ENCODE peak calls at places on chromosomes 3 and 15, in five cellular contexts. S is CD4-positive, alpha-beta T cell; V is CD8-positive, alpha-beta T cell; Z is IMR-90; X is PC-3. R is an unnamed sample.

GRCh38 chr3:191366675-191367074 is 36.3 kb upstream of the UTS2B start:
- DNase-seq in S (no peak), V (no peak), Z (peak), X (no peak), R (no peak)

GRCh38 chr3:73848173-73848751 is 223.5 kb upstream of the PDZRN3 start:
- DNase-seq in S (no peak), V (no peak), Z (peak), X (peak), R (no peak)

GRCh38 chr3:137199678-137200077 is 241.9 kb downstream of the IL20RB start:
- DNase-seq in S (no peak), V (no peak), Z (no peak), X (no peak), R (no peak)

GRCh38 chr3:11238880-11239279 is 33.3 kb upstream of the ATG7 start:
- DNase-seq in S (no peak), V (no peak), Z (peak), X (peak), R (no peak)

GRCh38 chr15:38667875-38668274 is 103.3 kb upstream of the RASGRP1 start:
- DNase-seq in S (no peak), V (no peak), Z (no peak), X (no peak), R (no peak)

GRCh38 chr3:141065258-141065657 is 14.1 kb downstream of the SPSB4 start:
- DNase-seq in S (no peak), V (no peak), Z (no peak), X (no peak), R (no peak)

GRCh38 chr15:37079726-37080125 is 20.6 kb downstream of the MEIS2 start:
- DNase-seq in S (no peak), V (no peak), Z (peak), X (no peak), R (no peak)

GRCh38 chr3:115146418-115147328 is at the start of gene ZBTB20:
- DNase-seq in S (peak), V (peak), Z (peak), X (peak), R (no peak)

GRCh38 chr3:127087441-127087840 is 104.5 kb downstream of the PLXNA1 start:
- DNase-seq in S (no peak), V (no peak), Z (no peak), X (no peak), R (no peak)

GRCh38 chr15:63535689-63536088 is 31.3 kb downstream of the USP3 start:
- DNase-seq in S (no peak), V (no peak), Z (no peak), X (no peak), R (no peak)

GRCh38 chr3:124345845-124346244 is 353.9 kb upstream of the ROPN1 start:
- DNase-seq in S (no peak), V (no peak), Z (no peak), X (no peak), R (no peak)

GRCh38 chr3:190064112-190064511 is 56.6 kb downstream of the P3H2 start:
- DNase-seq in S (no peak), V (no peak), Z (peak), X (peak), R (no peak)

GRCh38 chr3:170961616-170962400 is 53.4 kb upstream of the EIF5A2 start:
- DNase-seq in S (no peak), V (no peak), Z (peak), X (peak), R (no peak)

GRCh38 chr3:178850452-178851166 is 221.0 kb downstream of the ZMAT3 start:
- DNase-seq in S (no peak), V (no peak), Z (no peak), X (no peak), R (no peak)

GRCh38 chr15:23422946-23423708 is 23.9 kb downstream of the GOLGA6L2 start:
- DNase-seq in S (no peak), V (no peak), Z (no peak), X (peak), R (no peak)

GRCh38 chr3:70488816-70489215 is 176.4 kb upstream of the MDFIC2 start:
- DNase-seq in S (no peak), V (no peak), Z (no peak), X (no peak), R (no peak)

GRCh38 chr3:185677146-185677829 is 91.2 kb downstream of the SENP2 start:
- DNase-seq in S (no peak), V (no peak), Z (peak), X (peak), R (no peak)

GRCh38 chr3:117665311-117665710 is 955.7 kb downstream of the TUSC7 start:
- DNase-seq in S (no peak), V (no peak), Z (no peak), X (no peak), R (no peak)

GRCh38 chr3:107954845-107955244 is 136.0 kb downstream of the CD47 start:
- DNase-seq in S (no peak), V (no peak), Z (no peak), X (no peak), R (no peak)

DNA sequence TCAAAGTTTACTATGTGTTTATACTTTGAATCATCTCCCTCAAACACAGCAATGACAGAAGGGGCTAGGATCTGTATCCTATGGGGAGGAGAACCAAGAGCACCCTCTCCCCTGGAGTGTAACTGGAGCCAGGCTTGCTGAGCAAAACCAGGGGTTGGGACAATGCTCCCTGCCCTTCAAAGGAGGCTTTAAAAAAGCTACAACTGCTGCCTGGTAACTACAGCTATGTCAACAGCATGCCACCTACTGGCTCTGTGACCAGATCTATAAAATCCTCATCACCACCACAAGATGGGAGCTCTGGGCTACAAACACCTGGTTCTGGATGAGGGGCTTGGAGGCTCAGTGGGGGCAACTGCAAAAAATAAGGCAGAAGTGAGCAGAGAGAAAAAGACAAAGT is 61.9 kb downstream of the ANO10 start:
- DNase-seq in S (no peak), V (no peak), Z (peak), X (peak), R (no peak)
- TF ChIP-seq CTCF in S (no peak), V (no peak), Z (peak), X (peak), R (no peak)

DNA sequence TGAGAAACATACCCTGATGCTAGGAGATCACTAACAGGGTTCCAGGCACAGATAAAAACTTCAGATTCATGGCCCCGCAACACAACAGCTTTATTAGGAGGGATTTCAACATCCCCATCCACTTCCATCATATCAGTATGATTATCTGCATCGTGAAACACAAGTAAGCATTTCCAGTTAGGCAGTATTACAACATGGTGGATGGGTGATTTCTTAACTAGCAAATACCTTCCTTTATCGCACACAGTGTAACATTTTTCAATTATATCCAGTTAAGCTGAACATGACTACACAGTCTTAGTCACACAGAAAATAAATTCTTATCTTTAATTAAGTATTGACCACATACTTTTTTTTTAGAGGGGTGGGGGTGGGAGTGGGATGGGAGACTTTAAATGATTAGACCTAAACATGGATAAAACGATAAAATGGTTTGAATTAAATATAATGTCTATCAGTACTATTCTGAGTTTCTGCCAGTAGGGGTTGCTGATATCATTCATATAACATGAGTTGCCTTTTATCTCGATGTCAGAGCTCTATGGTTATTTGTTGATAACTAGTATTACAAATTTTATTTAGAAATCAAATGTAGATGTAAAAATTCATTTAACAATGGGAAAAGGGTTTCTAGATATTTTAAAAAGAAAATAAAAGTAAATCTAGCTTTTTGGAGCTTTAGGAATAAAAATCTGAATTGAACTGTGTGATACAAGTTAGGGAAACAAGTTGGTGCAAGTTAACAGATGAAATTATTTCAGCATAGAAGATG is 146.6 kb downstream of the TBL1XR1 start:
- DNase-seq in S (no peak), V (no peak), Z (peak), X (peak), R (no peak)
- TF ChIP-seq CTCF in S (peak), V (peak), Z (peak), X (peak), R (peak)

GRCh38 chr3:157375342-157375986 is 61.2 kb upstream of the PTX3 start:
- DNase-seq in S (no peak), V (no peak), Z (peak), X (no peak), R (no peak)

GRCh38 chr3:157376596-157377300 is 59.9 kb upstream of the PTX3 start:
- DNase-seq in S (no peak), V (no peak), Z (no peak), X (no peak), R (no peak)

GRCh38 chr3:157374931-157375330 is 61.7 kb upstream of the PTX3 start:
- DNase-seq in S (no peak), V (no peak), Z (no peak), X (no peak), R (no peak)

GRCh38 chr3:157370867-157371266 is 65.8 kb upstream of the PTX3 start:
- DNase-seq in S (no peak), V (no peak), Z (no peak), X (no peak), R (no peak)

GRCh38 chr3:157373783-157374182 is 62.9 kb upstream of the PTX3 start:
- DNase-seq in S (no peak), V (no peak), Z (peak), X (no peak), R (no peak)
- TF ChIP-seq CTCF in S (no peak), V (no peak), Z (no peak), X (no peak), R (no peak)

GRCh38 chr3:97821810-97822775 is at the start of gene CRYBG3:
- DNase-seq in S (peak), V (peak), Z (peak), X (peak), R (peak)
- TF ChIP-seq CTCF in S (no peak), V (no peak), Z (peak), X (peak), R (no peak)

GRCh38 chr3:122919291-122919610 is 108.3 kb downstream of the SEMA5B start:
- DNase-seq in S (no peak), V (no peak), Z (no peak), X (no peak), R (no peak)

GRCh38 chr3:122916084-122916483 is 111.5 kb downstream of the SEMA5B start:
- DNase-seq in S (no peak), V (no peak), Z (no peak), X (no peak), R (no peak)

GRCh38 chr3:122920986-122921385 is 106.6 kb downstream of the SEMA5B start:
- DNase-seq in S (no peak), V (no peak), Z (no peak), X (no peak), R (no peak)

GRCh38 chr3:122916580-122916979 is 111.0 kb downstream of the SEMA5B start:
- DNase-seq in S (no peak), V (no peak), Z (no peak), X (no peak), R (no peak)

GRCh38 chr3:122918576-122919290 is 108.8 kb downstream of the SEMA5B start:
- DNase-seq in S (no peak), V (no peak), Z (peak), X (peak), R (no peak)
- TF ChIP-seq CTCF in S (no peak), V (no peak), Z (no peak), X (no peak), R (no peak)

DNA sequence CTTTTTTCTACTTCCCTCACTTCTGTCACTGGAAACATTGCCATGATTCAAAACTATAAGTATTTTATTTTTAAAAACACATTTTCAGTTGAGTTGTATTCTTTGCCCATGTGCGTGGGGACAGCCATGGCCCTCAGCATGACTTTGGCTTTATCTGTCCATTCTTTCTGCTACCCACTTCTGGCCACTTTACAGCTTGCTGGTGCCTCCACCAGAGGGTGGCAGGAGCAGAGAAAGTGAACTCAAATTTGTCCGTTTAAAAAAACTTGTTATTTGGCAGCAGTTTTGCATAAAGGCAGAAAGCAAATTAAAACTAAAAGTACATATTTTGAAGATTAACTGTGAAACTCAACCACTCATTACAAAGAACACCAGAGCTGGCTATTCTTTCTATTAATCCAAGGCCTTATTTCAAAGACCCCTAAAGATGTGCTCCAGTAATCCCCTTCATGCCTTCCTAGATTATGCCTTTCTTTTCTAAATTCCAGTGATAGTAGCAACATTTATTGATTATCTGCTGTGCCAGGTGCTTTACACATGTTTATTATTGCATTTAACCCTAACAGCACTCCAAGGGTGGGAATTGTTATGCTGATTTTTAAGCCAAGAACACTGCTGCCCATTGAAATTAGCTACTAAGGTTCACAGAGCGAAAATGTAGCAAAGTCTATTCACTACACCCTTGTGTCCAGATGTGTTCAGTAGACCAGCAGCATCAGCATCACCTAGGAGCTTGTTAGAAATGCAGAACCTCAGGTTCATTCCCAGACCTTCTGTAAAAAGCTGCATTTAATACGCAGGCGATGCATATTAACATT is 134.8 kb downstream of the THRB start:
- DNase-seq in S (no peak), V (no peak), Z (no peak), X (peak), R (no peak)
- TF ChIP-seq CTCF in S (no peak), V (no peak), Z (no peak), X (peak), R (no peak)

DNA sequence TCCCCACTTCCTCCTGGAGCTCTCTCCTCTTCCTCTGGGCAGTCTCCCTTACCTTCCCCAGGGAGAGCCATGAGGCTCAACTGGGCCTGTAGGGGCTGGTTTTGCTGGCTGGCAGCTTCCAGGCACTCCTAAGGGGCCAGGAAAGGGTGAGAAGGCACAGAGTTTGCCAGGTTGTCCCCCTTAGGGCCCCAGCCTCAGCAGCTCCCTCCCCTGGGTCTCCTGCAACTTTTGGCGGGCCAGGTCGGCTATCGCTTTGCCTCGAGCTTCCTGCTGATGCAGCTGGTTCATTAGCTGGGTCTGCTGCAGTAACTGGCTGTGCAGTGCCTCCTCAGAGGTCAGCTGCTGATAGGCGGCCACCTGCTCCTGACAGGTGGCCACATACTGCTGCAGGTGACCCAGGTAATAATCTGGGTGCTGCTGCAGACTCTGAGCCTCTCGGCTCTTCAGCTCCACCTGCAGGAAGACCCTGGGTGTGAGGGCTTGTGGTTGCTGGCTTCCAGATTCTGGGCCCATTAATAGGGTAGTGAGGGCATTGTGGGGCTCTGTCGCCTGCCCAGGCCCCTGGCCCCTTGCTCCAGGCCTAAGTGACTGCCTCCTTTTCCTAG is 29.7 kb upstream of the OR4F6 start:
- DNase-seq in S (no peak), V (no peak), Z (no peak), X (peak), R (no peak)
- TF ChIP-seq CTCF in S (no peak), V (no peak), Z (no peak), X (peak), R (peak)